ENCODE peak calls at places on chromosomes 1 and 21, in seven cellular contexts. A, B, N, K, G, J and V are unnamed samples.

GRCh38 chr1:221947731-221948130 is 205.8 kb upstream of the DUSP10 start:
- DNase-seq in A (no peak), B (no peak), N (no peak), K (no peak), G (no peak), J (no peak), V (no peak)

GRCh38 chr1:160127865-160128523 is 12.4 kb downstream of the ATP1A2 start:
- DNase-seq in A (no peak), B (no peak), N (peak), K (no peak), G (no peak), J (peak), V (no peak)

GRCh38 chr1:212355230-212355969 is 59.3 kb downstream of the PACC1 start:
- DNase-seq in A (no peak), B (no peak), N (peak), K (no peak), G (no peak), J (no peak), V (no peak)

GRCh38 chr1:155277896-155278688 is 829 bp downstream of the HCN3 start:
- DNase-seq in A (no peak), B (peak), N (no peak), K (no peak), G (peak), J (peak), V (no peak)

GRCh38 chr1:49187054-49187453 is 410.4 kb upstream of the BEND5 start:
- DNase-seq in A (no peak), B (no peak), N (no peak), K (no peak), G (no peak), J (no peak), V (no peak)

GRCh38 chr1:40299366-40300248 is 17.5 kb downstream of the COL9A2 start:
- DNase-seq in A (no peak), B (no peak), N (no peak), K (no peak), G (no peak), J (no peak), V (no peak)

GRCh38 chr1:90879281-90879680 is 142.6 kb downstream of the ZNF644 start:
- DNase-seq in A (no peak), B (no peak), N (no peak), K (no peak), G (no peak), J (no peak), V (no peak)

GRCh38 chr1:167156466-167156865 is 62.6 kb downstream of the STYXL2 start:
- DNase-seq in A (no peak), B (no peak), N (no peak), K (no peak), G (no peak), J (no peak), V (no peak)

GRCh38 chr1:65002508-65003315 is 36.4 kb upstream of the JAK1 start:
- DNase-seq in A (peak), B (peak), N (peak), K (no peak), G (peak), J (peak), V (peak)

GRCh38 chr1:55617416-55617980 is 402.3 kb upstream of the USP24 start:
- DNase-seq in A (no peak), B (no peak), N (no peak), K (no peak), G (no peak), J (peak), V (no peak)

GRCh38 chr1:15501208-15502032 is 22.6 kb downstream of the CASP9 start:
- DNase-seq in A (no peak), B (peak), N (no peak), K (no peak), G (peak), J (peak), V (no peak)

GRCh38 chr1:225657462-225657989 is 4.6 kb upstream of the ENAH start:
- DNase-seq in A (peak), B (no peak), N (peak), K (no peak), G (no peak), J (no peak), V (no peak)

GRCh38 chr1:180234369-180235076 is 4.5 kb downstream of the LHX4 start:
- DNase-seq in A (no peak), B (no peak), N (no peak), K (no peak), G (no peak), J (peak), V (no peak)

GRCh38 chr1:189616893-189617292 is 860.8 kb downstream of the BRINP3 start:
- DNase-seq in A (peak), B (no peak), N (no peak), K (no peak), G (no peak), J (no peak), V (no peak)

GRCh38 chr1:91007827-91008226 is 14.0 kb downstream of the ZNF644 start:
- DNase-seq in A (no peak), B (no peak), N (no peak), K (no peak), G (no peak), J (no peak), V (no peak)

GRCh38 chr21:33384851-33385331 is 18.3 kb upstream of the IFNGR2 start:
- DNase-seq in A (no peak), B (no peak), N (no peak), K (no peak), G (no peak), J (peak), V (no peak)

GRCh38 chr1:84969489-84970250 is 27.2 kb downstream of the MCOLN2 start:
- DNase-seq in A (no peak), B (no peak), N (no peak), K (no peak), G (peak), J (no peak), V (no peak)

GRCh38 chr1:119701659-119702058 is 10.1 kb upstream of the PHGDH start:
- DNase-seq in A (no peak), B (no peak), N (no peak), K (no peak), G (no peak), J (no peak), V (no peak)

GRCh38 chr1:27968692-27969091 is 8.9 kb downstream of the XKR8 start:
- DNase-seq in A (peak), B (no peak), N (peak), K (no peak), G (no peak), J (no peak), V (peak)

GRCh38 chr1:43937179-43937865 is 3.7 kb downstream of the ARTN start:
- DNase-seq in A (no peak), B (no peak), N (no peak), K (no peak), G (no peak), J (no peak), V (no peak)